ENCODE peak calls at places on chromosomes 5 and 9, in ten cellular contexts. P is upper lobe of right lung, B is tibial nerve, H is tibial artery, W is upper lobe of left lung, O is left ventricle myocardium inferior, R is adrenal gland, J is iPS DF 6.9, X is left lung, G is SJSA1. Z is an unnamed sample.

GRCh38 chr9:4559238-4560182 is 69.2 kb downstream of the SLC1A1 start:
- DNase-seq in P (no peak), B (no peak), H (no peak), W (no peak), O (no peak), R (no peak), J (no peak), X (no peak), G (no peak), Z (no peak)

GRCh38 chr9:132169672-132170392 is 8.0 kb downstream of the NTNG2 start:
- DNase-seq in P (peak; percentile 81), B (no peak), H (no peak), W (peak; percentile 61), O (peak; percentile 55), R (peak; percentile 68), J (no peak), X (peak; percentile 93), G (peak; percentile 31), Z (peak; percentile 32)

GRCh38 chr9:5278486-5278885 is 26.0 kb downstream of the RLN2 start:
- DNase-seq in P (no peak), B (no peak), H (no peak), W (no peak), O (no peak), R (no peak), J (no peak), X (no peak), G (no peak), Z (no peak)

GRCh38 chr5:90967443-90967842 is 408.8 kb downstream of the ADGRV1 start:
- DNase-seq in P (no peak), B (no peak), H (no peak), W (no peak), O (no peak), R (peak; percentile 55), J (no peak), X (no peak), G (no peak), Z (no peak)

GRCh38 chr9:127654619-127655018 is 42.5 kb downstream of the STXBP1 start:
- DNase-seq in P (no peak), B (no peak), H (no peak), W (no peak), O (no peak), R (no peak), J (no peak), X (no peak), G (peak; percentile 43), Z (no peak)

GRCh38 chr5:119187776-119188529 is 117.1 kb downstream of the DMXL1 start:
- DNase-seq in P (no peak), B (no peak), H (no peak), W (no peak), O (no peak), R (no peak), J (no peak), X (no peak), G (no peak), Z (no peak)

GRCh38 chr9:35599763-35600604 is 5.1 kb upstream of the TESK1 start:
- DNase-seq in P (no peak), B (no peak), H (no peak), W (no peak), O (no peak), R (no peak), J (no peak), X (no peak), G (no peak), Z (no peak)

GRCh38 chr9:20835364-20836286 is 151.6 kb downstream of the FOCAD start:
- DNase-seq in P (no peak), B (no peak), H (no peak), W (peak; percentile 32), O (no peak), R (peak; percentile 79), J (no peak), X (no peak), G (no peak), Z (no peak)

GRCh38 chr5:38738898-38739743 is 106.7 kb upstream of the OSMR start:
- DNase-seq in P (no peak), B (no peak), H (no peak), W (no peak), O (no peak), R (peak; percentile 17), J (no peak), X (no peak), G (peak; percentile 46), Z (no peak)

GRCh38 chr9:134868751-134869553 is 11.7 kb upstream of the FCN2 start:
- DNase-seq in P (peak; percentile 60), B (no peak), H (no peak), W (peak; percentile 19), O (no peak), R (no peak), J (no peak), X (peak; percentile 59), G (no peak), Z (no peak)

GRCh38 chr5:138706655-138707480 is 46.4 kb upstream of the CTNNA1 start:
- DNase-seq in P (no peak), B (peak; percentile 24), H (no peak), W (peak; percentile 23), O (no peak), R (peak; percentile 21), J (no peak), X (no peak), G (peak; percentile 57), Z (no peak)

GRCh38 chr5:25975881-25976280 is 1062.5 kb downstream of the CDH9 start:
- DNase-seq in P (no peak), B (no peak), H (no peak), W (no peak), O (no peak), R (no peak), J (no peak), X (no peak), G (no peak), Z (no peak)

GRCh38 chr5:91443761-91444467 is 60.8 kb upstream of the ARRDC3 start:
- DNase-seq in P (no peak), B (no peak), H (no peak), W (no peak), O (no peak), R (no peak), J (no peak), X (no peak), G (no peak), Z (no peak)

GRCh38 chr5:170941788-170942187 is 80.0 kb downstream of the RANBP17 start:
- DNase-seq in P (no peak), B (no peak), H (no peak), W (no peak), O (no peak), R (no peak), J (no peak), X (peak; percentile 20), G (no peak), Z (no peak)

GRCh38 chr9:79617395-79617794 is 45.6 kb downstream of the TLE4 start:
- DNase-seq in P (no peak), B (peak; percentile 50), H (peak; percentile 75), W (peak; percentile 31), O (no peak), R (peak; percentile 81), J (no peak), X (no peak), G (no peak), Z (no peak)

GRCh38 chr9:132283863-132284262 is 70.9 kb downstream of the SETX start:
- DNase-seq in P (no peak), B (no peak), H (no peak), W (no peak), O (no peak), R (no peak), J (no peak), X (no peak), G (no peak), Z (no peak)

GRCh38 chr5:67215592-67216471 is 19.2 kb upstream of the CD180 start:
- DNase-seq in P (peak; percentile 90), B (peak; percentile 77), H (peak; percentile 90), W (peak; percentile 92), O (peak; percentile 92), R (peak; percentile 81), J (no peak), X (peak; percentile 88), G (peak; percentile 31), Z (peak; percentile 87)

GRCh38 chr5:67222243-67223033 is 25.8 kb upstream of the CD180 start:
- DNase-seq in P (no peak), B (no peak), H (no peak), W (no peak), O (no peak), R (no peak), J (no peak), X (no peak), G (no peak), Z (no peak)

DNA sequence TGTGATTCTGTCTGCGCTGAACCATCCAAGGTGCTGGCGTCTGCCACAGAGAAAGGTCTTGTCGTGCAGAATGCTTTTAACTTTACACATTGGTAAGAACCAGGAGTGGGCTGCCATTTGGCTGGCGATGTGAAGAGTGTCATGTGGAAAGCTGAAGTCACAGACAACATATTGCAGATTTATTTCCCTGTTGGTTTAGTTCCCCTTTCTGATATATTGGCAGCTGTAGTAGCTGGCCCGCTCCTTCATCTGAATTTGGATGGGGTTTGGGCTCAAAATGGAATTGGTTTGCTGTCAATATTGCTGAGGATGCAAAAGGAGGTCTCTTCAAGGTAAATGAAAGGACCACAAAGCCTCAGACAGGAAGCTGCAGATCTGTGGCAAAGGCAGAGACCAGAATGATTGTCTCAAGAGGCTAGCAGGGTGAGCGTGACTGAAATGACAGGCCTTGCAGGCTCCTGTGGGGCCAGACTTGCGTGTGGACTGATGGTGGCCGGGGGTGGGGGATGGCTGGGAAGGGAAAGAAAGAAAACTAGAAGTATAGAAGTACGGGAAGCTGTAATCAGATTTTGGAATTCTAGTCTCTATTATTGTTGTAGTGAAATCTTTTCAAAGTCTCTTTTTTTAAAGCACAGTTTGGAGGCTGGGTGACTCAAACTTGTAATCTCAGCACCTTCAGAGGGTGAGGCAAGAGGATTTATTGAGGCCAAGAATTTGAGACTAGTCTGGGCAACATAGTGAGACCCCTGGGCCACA is 25.1 kb upstream of the CD180 start:
- DNase-seq in P (no peak), B (peak; percentile 24), H (no peak), W (peak; percentile 26), O (no peak), R (no peak), J (no peak), X (no peak), G (no peak), Z (no peak)
- H3K4me3 ChIP-seq in P (no peak overlapping the region), B (no peak overlapping the region), H (no peak overlapping the region), W (no peak overlapping the region), O (no peak overlapping the region), R (no peak overlapping the region), J (no peak overlapping the region), X (no peak overlapping the region), G (no peak overlapping the region), Z (no peak overlapping the region)

GRCh38 chr9:112997236-112997941 is 14.6 kb downstream of the ZNF883 start:
- DNase-seq in P (no peak), B (no peak), H (no peak), W (no peak), O (no peak), R (no peak), J (no peak), X (no peak), G (no peak), Z (no peak)
- H3K9me3 ChIP-seq in P (peaks cover 70% of the 10 kb centered on the region), B (no peaks in the 10 kb centered on the region), H (peaks cover 8% of the 10 kb centered on the region), W (peaks cover 75% of the 10 kb centered on the region), O (peaks cover 100% of the 10 kb centered on the region), R (peaks cover 22% of the 10 kb centered on the region), J (peaks cover 23% of the 10 kb centered on the region), X (peaks cover 96% of the 10 kb centered on the region), G (peaks cover 20% of the 10 kb centered on the region), Z (peaks cover 97% of the 10 kb centered on the region)

GRCh38 chr5:10591946-10592345 is 28.1 kb downstream of the ANKRD33B start:
- DNase-seq in P (no peak), B (no peak), H (no peak), W (no peak), O (no peak), R (no peak), J (no peak), X (no peak), G (no peak), Z (no peak)
- H3K27ac ChIP-seq in P (no peak overlapping the region), B (no peak overlapping the region), H (no peak overlapping the region), W (no peak overlapping the region), O (no peak overlapping the region), R (no peak overlapping the region), J (no peak overlapping the region), X (no peak overlapping the region), G (no peak overlapping the region), Z (no peak overlapping the region)

GRCh38 chr5:76379855-76380254 is 23.2 kb upstream of the IQGAP2 start:
- DNase-seq in P (no peak), B (no peak), H (no peak), W (no peak), O (no peak), R (no peak), J (no peak), X (no peak), G (no peak), Z (no peak)
- H3K4me3 ChIP-seq in P (no peak overlapping the region), B (no peak overlapping the region), H (no peak overlapping the region), W (no peak overlapping the region), O (no peak overlapping the region), R (no peak overlapping the region), J (no peak overlapping the region), X (no peak overlapping the region), G (no peak overlapping the region), Z (no peak overlapping the region)

Z was measured in heart left ventricle.